ENCODE peak calls at places on chromosomes 12 and 14, in four cellular contexts. One of them, this sample, is unnamed.

GRCh38 chr12:9742665-9743064 is 9.8 kb upstream of the CLECL1 start:
- DNase-seq in activated naive CD8-positive, alpha-beta T cell treated with anti-CD3 and anti-CD28 coated beads, Interleukin-2, amount 50 U/mL, for 24 hours: no peak
- DNase-seq in SW480: no peak
- DNase-seq in nucleus accumbens: no peak
- DNase-seq in this sample: no peak

GRCh38 chr14:53195949-53196348 is 42.8 kb upstream of the DDHD1 start:
- DNase-seq in activated naive CD8-positive, alpha-beta T cell treated with anti-CD3 and anti-CD28 coated beads, Interleukin-2, amount 50 U/mL, for 24 hours: no peak
- DNase-seq in SW480: no peak
- DNase-seq in nucleus accumbens: no peak
- DNase-seq in this sample: no peak

GRCh38 chr14:104752338-104752734 is 611 bp upstream of the SIVA1 start:
- DNase-seq in activated naive CD8-positive, alpha-beta T cell treated with anti-CD3 and anti-CD28 coated beads, Interleukin-2, amount 50 U/mL, for 24 hours: no peak
- DNase-seq in SW480: no peak
- DNase-seq in nucleus accumbens: no peak
- DNase-seq in this sample: no peak

GRCh38 chr12:91774471-91774921 is 371.1 kb downstream of the BTG1 start:
- DNase-seq in activated naive CD8-positive, alpha-beta T cell treated with anti-CD3 and anti-CD28 coated beads, Interleukin-2, amount 50 U/mL, for 24 hours: no peak
- DNase-seq in SW480: no peak
- DNase-seq in nucleus accumbens: no peak
- DNase-seq in this sample: peak; percentile 33

GRCh38 chr12:52221912-52222457 is 11.1 kb upstream of the KRT7 start:
- DNase-seq in activated naive CD8-positive, alpha-beta T cell treated with anti-CD3 and anti-CD28 coated beads, Interleukin-2, amount 50 U/mL, for 24 hours: peak; percentile 89
- DNase-seq in SW480: no peak
- DNase-seq in nucleus accumbens: peak; percentile 74
- DNase-seq in this sample: peak; percentile 64

GRCh38 chr12:22100952-22101748 is 55.1 kb downstream of the CMAS start:
- DNase-seq in activated naive CD8-positive, alpha-beta T cell treated with anti-CD3 and anti-CD28 coated beads, Interleukin-2, amount 50 U/mL, for 24 hours: peak; percentile 26
- DNase-seq in SW480: peak; percentile 62
- DNase-seq in nucleus accumbens: peak; percentile 14
- DNase-seq in this sample: peak; percentile 57

GRCh38 chr12:39620664-39621658 is 1.4 kb upstream of the ABCD2 start:
- DNase-seq in activated naive CD8-positive, alpha-beta T cell treated with anti-CD3 and anti-CD28 coated beads, Interleukin-2, amount 50 U/mL, for 24 hours: peak; percentile 60
- DNase-seq in SW480: no peak
- DNase-seq in nucleus accumbens: no peak
- DNase-seq in this sample: no peak

GRCh38 chr14:22976620-22977433 is 5.5 kb downstream of the AJUBA start:
- DNase-seq in activated naive CD8-positive, alpha-beta T cell treated with anti-CD3 and anti-CD28 coated beads, Interleukin-2, amount 50 U/mL, for 24 hours: no peak
- DNase-seq in SW480: peak; percentile 58
- DNase-seq in nucleus accumbens: no peak
- DNase-seq in this sample: peak; percentile 80

GRCh38 chr12:108475396-108475795 is 39.7 kb upstream of the FICD start:
- DNase-seq in activated naive CD8-positive, alpha-beta T cell treated with anti-CD3 and anti-CD28 coated beads, Interleukin-2, amount 50 U/mL, for 24 hours: no peak
- DNase-seq in SW480: no peak
- DNase-seq in nucleus accumbens: no peak
- DNase-seq in this sample: no peak

GRCh38 chr12:5716991-5717390 is 228.1 kb downstream of the ANO2 start:
- DNase-seq in activated naive CD8-positive, alpha-beta T cell treated with anti-CD3 and anti-CD28 coated beads, Interleukin-2, amount 50 U/mL, for 24 hours: no peak
- DNase-seq in SW480: no peak
- DNase-seq in nucleus accumbens: no peak
- DNase-seq in this sample: no peak

GRCh38 chr14:54582334-54582733 is 15.4 kb downstream of the SAMD4A start:
- DNase-seq in activated naive CD8-positive, alpha-beta T cell treated with anti-CD3 and anti-CD28 coated beads, Interleukin-2, amount 50 U/mL, for 24 hours: no peak
- DNase-seq in SW480: no peak
- DNase-seq in nucleus accumbens: no peak
- DNase-seq in this sample: no peak

GRCh38 chr12:25677180-25677937 is 124.3 kb upstream of the LMNTD1 start:
- DNase-seq in activated naive CD8-positive, alpha-beta T cell treated with anti-CD3 and anti-CD28 coated beads, Interleukin-2, amount 50 U/mL, for 24 hours: no peak
- DNase-seq in SW480: no peak
- DNase-seq in nucleus accumbens: no peak
- DNase-seq in this sample: no peak